ENCODE peak calls at places on chromosome 12, in five cellular contexts. One of them, this sample, is unnamed.

GRCh38 chr12:56931474-56931978 is 2.7 kb downstream of the SDR9C7 start:
- DNase-seq in G401: no peak
- DNase-seq in NCI-H748 treated with DMSO at 0.1 percent for 48 hours: no peak
- DNase-seq in occipital lobe: no peak
- DNase-seq in fibroblast of pulmonary artery: peak; percentile 89
- DNase-seq in this sample: peak; percentile 18

GRCh38 chr12:132653567-132654290 is 33.4 kb downstream of the POLE start:
- DNase-seq in G401: no peak
- DNase-seq in NCI-H748 treated with DMSO at 0.1 percent for 48 hours: no peak
- DNase-seq in occipital lobe: no peak
- DNase-seq in fibroblast of pulmonary artery: peak; percentile 5
- DNase-seq in this sample: no peak

GRCh38 chr12:41334390-41334789 is 146.3 kb downstream of the PDZRN4 start:
- DNase-seq in G401: no peak
- DNase-seq in NCI-H748 treated with DMSO at 0.1 percent for 48 hours: no peak
- DNase-seq in occipital lobe: no peak
- DNase-seq in fibroblast of pulmonary artery: no peak
- DNase-seq in this sample: no peak

GRCh38 chr12:24797901-24798300 is 151.0 kb downstream of the BCAT1 start:
- DNase-seq in G401: no peak
- DNase-seq in NCI-H748 treated with DMSO at 0.1 percent for 48 hours: no peak
- DNase-seq in occipital lobe: no peak
- DNase-seq in fibroblast of pulmonary artery: no peak
- DNase-seq in this sample: no peak

GRCh38 chr12:13431041-13431440 is 234.5 kb downstream of the EMP1 start:
- DNase-seq in G401: no peak
- DNase-seq in NCI-H748 treated with DMSO at 0.1 percent for 48 hours: no peak
- DNase-seq in occipital lobe: no peak
- DNase-seq in fibroblast of pulmonary artery: no peak
- DNase-seq in this sample: no peak

GRCh38 chr12:45242180-45242579 is 26.3 kb downstream of the ANO6 start:
- DNase-seq in G401: no peak
- DNase-seq in NCI-H748 treated with DMSO at 0.1 percent for 48 hours: no peak
- DNase-seq in occipital lobe: no peak
- DNase-seq in fibroblast of pulmonary artery: no peak
- DNase-seq in this sample: no peak

GRCh38 chr12:22802883-22803640 is 178.1 kb downstream of the ETNK1 start:
- DNase-seq in G401: no peak
- DNase-seq in NCI-H748 treated with DMSO at 0.1 percent for 48 hours: no peak
- DNase-seq in occipital lobe: no peak
- DNase-seq in fibroblast of pulmonary artery: no peak
- DNase-seq in this sample: no peak

GRCh38 chr12:62263956-62264355 is 3.8 kb downstream of the USP15 start:
- DNase-seq in G401: no peak
- DNase-seq in NCI-H748 treated with DMSO at 0.1 percent for 48 hours: no peak
- DNase-seq in occipital lobe: no peak
- DNase-seq in fibroblast of pulmonary artery: no peak
- DNase-seq in this sample: no peak

GRCh38 chr12:104414581-104415305 is 42.0 kb upstream of the CHST11 start:
- DNase-seq in G401: no peak
- DNase-seq in NCI-H748 treated with DMSO at 0.1 percent for 48 hours: no peak
- DNase-seq in occipital lobe: no peak
- DNase-seq in fibroblast of pulmonary artery: no peak
- DNase-seq in this sample: no peak

GRCh38 chr12:76117067-76117691 is 32.7 kb upstream of the NAP1L1 start:
- DNase-seq in G401: no peak
- DNase-seq in NCI-H748 treated with DMSO at 0.1 percent for 48 hours: no peak
- DNase-seq in occipital lobe: no peak
- DNase-seq in fibroblast of pulmonary artery: no peak
- DNase-seq in this sample: peak; percentile 26

GRCh38 chr12:3680919-3681594 is 71.9 kb downstream of the CRACR2A start:
- DNase-seq in G401: no peak
- DNase-seq in NCI-H748 treated with DMSO at 0.1 percent for 48 hours: peak; percentile 13
- DNase-seq in occipital lobe: no peak
- DNase-seq in fibroblast of pulmonary artery: peak; percentile 59
- DNase-seq in this sample: no peak

GRCh38 chr12:87270894-87271293 is 758.3 kb downstream of the C12orf50 start:
- DNase-seq in G401: no peak
- DNase-seq in NCI-H748 treated with DMSO at 0.1 percent for 48 hours: no peak
- DNase-seq in occipital lobe: no peak
- DNase-seq in fibroblast of pulmonary artery: peak; percentile 55
- DNase-seq in this sample: no peak

GRCh38 chr12:29131539-29131938 is 17.5 kb upstream of the FAR2 start:
- DNase-seq in G401: no peak
- DNase-seq in NCI-H748 treated with DMSO at 0.1 percent for 48 hours: no peak
- DNase-seq in occipital lobe: no peak
- DNase-seq in fibroblast of pulmonary artery: peak; percentile 69
- DNase-seq in this sample: no peak

GRCh38 chr12:102351326-102351725 is 129.0 kb downstream of the IGF1 start:
- DNase-seq in G401: no peak
- DNase-seq in NCI-H748 treated with DMSO at 0.1 percent for 48 hours: no peak
- DNase-seq in occipital lobe: no peak
- DNase-seq in fibroblast of pulmonary artery: no peak
- DNase-seq in this sample: no peak

GRCh38 chr12:109844091-109844490 is 10.9 kb upstream of the TRPV4 start:
- DNase-seq in G401: no peak
- DNase-seq in NCI-H748 treated with DMSO at 0.1 percent for 48 hours: no peak
- DNase-seq in occipital lobe: no peak
- DNase-seq in fibroblast of pulmonary artery: no peak
- DNase-seq in this sample: no peak

GRCh38 chr12:103882861-103883596 is 42.0 kb upstream of the NT5DC3 start:
- DNase-seq in G401: no peak
- DNase-seq in NCI-H748 treated with DMSO at 0.1 percent for 48 hours: no peak
- DNase-seq in occipital lobe: no peak
- DNase-seq in fibroblast of pulmonary artery: peak; percentile 7
- DNase-seq in this sample: no peak

GRCh38 chr12:106248177-106248848 is 493 bp upstream of the CKAP4 start:
- DNase-seq in G401: peak; percentile 66
- DNase-seq in NCI-H748 treated with DMSO at 0.1 percent for 48 hours: no peak
- DNase-seq in occipital lobe: peak; percentile 23
- DNase-seq in fibroblast of pulmonary artery: peak; percentile 85
- DNase-seq in this sample: peak; percentile 66

GRCh38 chr12:58285551-58285950 is 344.2 kb downstream of the ATP23 start:
- DNase-seq in G401: no peak
- DNase-seq in NCI-H748 treated with DMSO at 0.1 percent for 48 hours: no peak
- DNase-seq in occipital lobe: no peak
- DNase-seq in fibroblast of pulmonary artery: no peak
- DNase-seq in this sample: no peak

GRCh38 chr12:94587266-94588241 is 62.8 kb downstream of the TMCC3 start:
- DNase-seq in G401: no peak
- DNase-seq in NCI-H748 treated with DMSO at 0.1 percent for 48 hours: no peak
- DNase-seq in occipital lobe: no peak
- DNase-seq in fibroblast of pulmonary artery: no peak
- DNase-seq in this sample: no peak

GRCh38 chr12:122499991-122500684 is 594 bp downstream of the ZCCHC8 start:
- DNase-seq in G401: peak; percentile 53
- DNase-seq in NCI-H748 treated with DMSO at 0.1 percent for 48 hours: peak; percentile 53
- DNase-seq in occipital lobe: peak; percentile 59
- DNase-seq in fibroblast of pulmonary artery: peak; percentile 64
- DNase-seq in this sample: peak; percentile 72

GRCh38 chr12:78392918-78393317 is 471.7 kb upstream of the SYT1 start:
- DNase-seq in G401: peak; percentile 88
- DNase-seq in NCI-H748 treated with DMSO at 0.1 percent for 48 hours: no peak
- DNase-seq in occipital lobe: no peak
- DNase-seq in fibroblast of pulmonary artery: peak; percentile 46
- DNase-seq in this sample: peak; percentile 28

GRCh38 chr12:93135286-93136239 is 206.5 kb upstream of the EEA1 start:
- DNase-seq in G401: no peak
- DNase-seq in NCI-H748 treated with DMSO at 0.1 percent for 48 hours: peak; percentile 96
- DNase-seq in occipital lobe: no peak
- DNase-seq in fibroblast of pulmonary artery: no peak
- DNase-seq in this sample: no peak

GRCh38 chr12:11675952-11676505 is 26.6 kb downstream of the ETV6 start:
- DNase-seq in G401: no peak
- DNase-seq in NCI-H748 treated with DMSO at 0.1 percent for 48 hours: no peak
- DNase-seq in occipital lobe: no peak
- DNase-seq in fibroblast of pulmonary artery: no peak
- DNase-seq in this sample: no peak

GRCh38 chr12:34402228-34402898 is 380.1 kb downstream of the ALG10 start:
- DNase-seq in G401: no peak
- DNase-seq in NCI-H748 treated with DMSO at 0.1 percent for 48 hours: no peak
- DNase-seq in occipital lobe: no peak
- DNase-seq in fibroblast of pulmonary artery: no peak
- DNase-seq in this sample: no peak

This sample was measured in RKO.